ENCODE peak calls at places on chromosome 21, in five cellular contexts. C, S, U, Z and O are unnamed samples.

GRCh38 chr21:34967509-34968289 is 81.4 kb downstream of the RUNX1 start:
- DNase-seq in Z (no peak), U (no peak), C (no peak), S (no peak), O (no peak)

GRCh38 chr21:33071878-33072306 is 2.0 kb downstream of the OLIG1 start:
- DNase-seq in C (no peak), S (peak), U (no peak), Z (no peak), O (no peak)

GRCh38 chr21:14675774-14676530 is 129.8 kb upstream of the SAMSN1 start:
- DNase-seq in U (no peak), S (no peak), Z (no peak), C (no peak), O (no peak)

GRCh38 chr21:16304700-16305099 is 574.9 kb downstream of the USP25 start:
- DNase-seq in C (no peak), Z (no peak), S (no peak), U (no peak), O (no peak)

GRCh38 chr21:26042181-26042876 is 128.2 kb downstream of the APP start:
- DNase-seq in C (no peak), U (no peak), Z (no peak), S (no peak), O (no peak)

GRCh38 chr21:15289896-15290841 is 225.4 kb upstream of the NRIP1 start:
- DNase-seq in U (no peak), Z (peak), S (no peak), C (no peak), O (no peak)

GRCh38 chr21:31675332-31675731 is 15.8 kb downstream of the SOD1 start:
- DNase-seq in S (no peak), U (no peak), Z (no peak), C (no peak), O (no peak)

GRCh38 chr21:17726047-17726446 is 93.1 kb downstream of the C21orf91 start:
- DNase-seq in U (no peak), C (no peak), S (no peak), Z (peak), O (no peak)

GRCh38 chr21:41755258-41755933 is 11.5 kb downstream of the RIPK4 start:
- DNase-seq in C (no peak), Z (no peak), U (no peak), S (no peak), O (no peak)

GRCh38 chr21:22961248-22961647 is 1963.0 kb downstream of the NCAM2 start:
- DNase-seq in S (no peak), U (no peak), Z (no peak), C (no peak), O (no peak)

GRCh38 chr21:33069994-33070811 is at the start of gene OLIG1:
- DNase-seq in S (peak), U (peak), Z (peak), C (peak), O (peak)

GRCh38 chr21:34843562-34843961 is 174.8 kb downstream of the CLIC6 start:
- DNase-seq in U (no peak), S (no peak), C (no peak), Z (no peak), O (no peak)

GRCh38 chr21:41374867-41375533 is 13.2 kb downstream of the MX2 start:
- DNase-seq in C (no peak), Z (no peak), S (no peak), U (no peak), O (no peak)

GRCh38 chr21:32534113-32534512 is 51.2 kb downstream of the TCP10L start:
- DNase-seq in Z (no peak), U (no peak), S (no peak), C (no peak), O (no peak)

GRCh38 chr21:40386301-40386911 is 460.6 kb downstream of the DSCAM start:
- DNase-seq in Z (peak), U (no peak), S (peak), C (no peak), O (no peak)

GRCh38 chr21:46550511-46550941 is 54.4 kb downstream of the S100B start:
- DNase-seq in U (no peak), C (no peak), Z (no peak), S (no peak), O (no peak)

GRCh38 chr21:17679002-17679600 is 66.4 kb upstream of the BTG3 start:
- DNase-seq in U (peak), C (peak), Z (peak), S (peak), O (peak)

GRCh38 chr21:20270365-20271055 is 727.7 kb upstream of the NCAM2 start:
- DNase-seq in S (no peak), U (no peak), Z (no peak), C (no peak), O (no peak)

GRCh38 chr21:34815831-34816700 is 147.3 kb downstream of the CLIC6 start:
- DNase-seq in Z (no peak), U (no peak), C (no peak), S (no peak), O (no peak)

GRCh38 chr21:29854795-29855194 is 85.0 kb downstream of the GRIK1 start:
- DNase-seq in Z (no peak), S (no peak), U (no peak), C (no peak), O (no peak)

GRCh38 chr21:34029724-34030528 is 43.5 kb upstream of the MRPS6 start:
- DNase-seq in Z (peak), C (peak), S (peak), U (peak), O (peak)

GRCh38 chr21:33760641-33761103 is 118.4 kb downstream of the ITSN1 start:
- DNase-seq in Z (no peak), U (no peak), S (peak), C (no peak), O (no peak)

GRCh38 chr21:29843818-29844217 is 96.0 kb downstream of the GRIK1 start:
- DNase-seq in Z (no peak), C (no peak), S (no peak), U (no peak), O (no peak)

GRCh38 chr21:35426484-35426883 is 377.4 kb upstream of the RUNX1 start:
- DNase-seq in S (no peak), U (no peak), C (no peak), Z (no peak), O (no peak)

GRCh38 chr21:41589131-41589530 is 81.2 kb upstream of the TMPRSS2 start:
- DNase-seq in C (no peak), U (no peak), S (no peak), Z (no peak), O (no peak)

GRCh38 chr21:29258626-29259335 is 39.9 kb upstream of the BACH1 start:
- DNase-seq in U (no peak), Z (no peak), C (no peak), S (peak), O (no peak)

GRCh38 chr21:33640697-33641338 is 723 bp downstream of the CRYZL1 start:
- DNase-seq in Z (peak), S (peak), U (no peak), C (peak), O (peak)

GRCh38 chr21:25980710-25981109 is 189.9 kb downstream of the APP start:
- DNase-seq in S (peak), U (no peak), Z (no peak), C (no peak), O (no peak)

GRCh38 chr21:41482321-41482720 is 25.6 kb downstream of the TMPRSS2 start:
- DNase-seq in C (no peak), Z (no peak), S (peak), U (no peak), O (no peak)

GRCh38 chr21:17048974-17049373 is 463.9 kb upstream of the CXADR start:
- DNase-seq in U (no peak), C (no peak), Z (no peak), S (no peak), O (no peak)

GRCh38 chr21:36005018-36005417 is 55.3 kb downstream of the SETD4 start:
- DNase-seq in C (no peak), U (no peak), Z (no peak), S (no peak), O (no peak)

GRCh38 chr21:40841524-40842196 is 5.3 kb downstream of the DSCAM start:
- DNase-seq in Z (peak), C (no peak), U (no peak), S (peak), O (no peak)

GRCh38 chr21:34996304-34997081 is 52.6 kb downstream of the RUNX1 start:
- DNase-seq in Z (no peak), U (no peak), S (peak), C (no peak), O (no peak)

GRCh38 chr21:35658242-35658641 is 402.1 kb downstream of the SETD4 start:
- DNase-seq in C (peak), U (no peak), Z (no peak), S (peak), O (no peak)

GRCh38 chr21:26067836-26068401 is 102.7 kb downstream of the APP start:
- DNase-seq in U (peak), Z (no peak), S (no peak), C (no peak), O (no peak)

GRCh38 chr21:34558960-34559631 is 47.1 kb upstream of the KCNE1 start:
- DNase-seq in C (no peak), S (peak), Z (no peak), U (no peak), O (no peak)

GRCh38 chr21:35382696-35383095 is 333.6 kb upstream of the RUNX1 start:
- DNase-seq in Z (no peak), S (peak), U (no peak), C (no peak), O (no peak)

GRCh38 chr21:26127918-26128317 is 42.7 kb downstream of the APP start:
- DNase-seq in S (peak), C (no peak), U (no peak), Z (no peak), O (no peak)

GRCh38 chr21:29092102-29092959 is 18.9 kb upstream of the CCT8 start:
- DNase-seq in C (no peak), U (no peak), Z (no peak), S (peak), O (no peak)

DNA sequence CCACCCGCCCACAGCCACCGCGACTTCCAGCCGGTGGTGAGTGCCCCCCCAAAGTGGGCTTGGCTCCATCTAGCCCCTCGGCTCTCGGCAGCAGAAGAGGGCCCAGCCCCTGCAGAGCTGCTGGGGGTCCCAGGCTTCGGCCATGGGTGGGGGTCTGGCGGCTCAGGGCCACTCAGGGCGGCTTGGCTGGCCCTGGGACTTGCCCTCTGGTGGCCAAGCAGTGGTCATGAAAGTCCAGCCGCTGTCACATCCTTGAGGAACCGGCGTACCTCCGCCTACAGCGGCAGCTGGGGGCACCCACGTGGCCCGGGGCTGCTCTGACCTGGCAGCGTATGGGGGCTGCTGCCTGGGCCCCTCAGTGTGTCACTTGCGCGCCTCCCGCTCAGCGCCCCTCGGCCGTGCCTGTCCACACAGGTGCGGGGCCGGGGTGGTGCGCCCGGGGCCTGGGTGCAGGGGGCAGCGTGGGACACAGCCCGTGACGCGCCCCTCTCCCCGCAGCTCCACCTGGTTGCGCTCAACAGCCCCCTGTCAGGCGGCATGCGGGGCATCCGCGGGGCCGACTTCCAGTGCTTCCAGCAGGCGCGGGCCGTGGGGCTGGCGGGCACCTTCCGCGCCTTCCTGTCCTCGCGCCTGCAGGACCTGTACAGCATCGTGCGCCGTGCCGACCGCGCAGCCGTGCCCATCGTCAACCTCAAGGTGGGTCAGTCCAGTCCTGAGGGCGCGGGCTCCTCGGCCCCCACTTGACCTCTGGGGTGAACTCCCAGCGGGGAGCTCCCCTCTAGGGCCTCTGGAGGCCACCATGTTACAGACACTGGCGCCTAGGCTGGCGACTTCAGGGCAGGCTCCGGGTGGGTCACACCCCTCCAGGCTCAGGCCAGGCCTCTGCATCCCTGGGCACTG is 32.4 kb downstream of the SLC19A1 start:
- DNase-seq in U (no peak), S (no peak), Z (peak), C (no peak), O (no peak)
- TF ChIP-seq CTCF in U (no peak), S (no peak), Z (peak), C (no peak), O (no peak)

DNA sequence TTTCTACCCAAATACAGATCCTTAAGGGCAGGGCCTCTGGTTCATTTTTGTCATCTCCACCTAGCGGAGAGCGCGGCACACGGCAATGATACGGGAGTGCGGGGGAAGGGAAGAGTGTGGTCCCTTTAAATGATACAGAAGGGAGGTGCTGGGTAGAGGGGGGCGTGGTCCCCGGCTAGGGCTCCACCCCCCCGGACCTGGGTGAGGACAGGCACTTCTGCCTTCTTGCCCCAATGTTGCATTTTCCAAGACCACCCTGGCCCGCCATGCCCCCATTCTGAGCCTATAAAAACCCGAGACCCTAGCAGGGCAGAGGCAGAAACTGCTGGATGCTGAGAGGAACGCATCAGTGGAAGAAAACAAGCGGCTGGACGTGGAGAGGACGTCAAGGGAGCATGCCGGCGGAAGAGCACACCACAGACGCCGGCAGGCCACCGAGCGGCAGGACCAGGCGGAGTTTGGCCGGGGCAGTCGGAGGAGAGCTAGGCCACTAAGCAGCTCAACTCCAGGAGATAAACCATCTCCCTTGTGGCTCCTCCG is 30.0 kb downstream of the LRRC3 start:
- DNase-seq in U (no peak), Z (peak), S (no peak), C (no peak), O (no peak)
- TF ChIP-seq CTCF in U (no peak), Z (peak), S (no peak), C (no peak), O (no peak)

DNA sequence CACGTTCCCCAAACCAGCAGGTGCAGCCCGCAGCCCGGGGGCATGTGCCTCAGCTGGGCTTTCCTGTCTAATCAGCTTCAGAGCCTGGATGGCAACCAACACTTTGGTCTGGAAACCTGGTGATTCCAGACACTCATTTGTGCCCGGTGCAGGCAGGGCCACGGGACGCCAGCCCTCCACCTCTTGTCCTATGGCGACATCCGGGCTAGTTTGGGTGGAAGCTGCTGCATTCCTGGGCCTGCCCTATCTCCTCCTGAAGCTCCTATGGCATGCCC is 111.8 kb downstream of the WDR4 start:
- DNase-seq in U (no peak), S (no peak), Z (no peak), C (no peak), O (no peak)
- TF ChIP-seq CTCF in U (no peak), S (no peak), Z (no peak), C (no peak), O (no peak)

GRCh38 chr21:21688877-21689276 is 690.7 kb downstream of the NCAM2 start:
- DNase-seq in Z (peak), S (peak), U (no peak), C (no peak), O (no peak)
- TF ChIP-seq CTCF in Z (peak), S (peak), U (no peak), C (no peak), O (no peak)

GRCh38 chr21:37165606-37166005 is 92.6 kb downstream of the TTC3 start:
- DNase-seq in S (no peak), U (no peak), C (no peak), Z (no peak), O (no peak)

GRCh38 chr21:37172646-37173045 is 94.5 kb downstream of the VPS26C start:
- DNase-seq in S (no peak), C (no peak), Z (no peak), U (no peak), O (no peak)

GRCh38 chr21:37164742-37165141 is 91.7 kb downstream of the TTC3 start:
- DNase-seq in Z (no peak), U (no peak), C (no peak), S (no peak), O (no peak)

GRCh38 chr21:37168666-37169065 is 95.6 kb downstream of the TTC3 start:
- DNase-seq in U (no peak), S (no peak), C (no peak), Z (no peak), O (no peak)

GRCh38 chr21:37166733-37167132 is 93.7 kb downstream of the TTC3 start:
- DNase-seq in C (peak), U (peak), S (no peak), Z (no peak), O (peak)
- TF ChIP-seq CTCF in C (peak), U (peak), S (no peak), Z (peak), O (peak)